ENCODE peak calls at places on chromosomes 13 and 19, in four cellular contexts. Z is cardiac fibroblast, M is mammary epithelial cell, S is choroid plexus epithelial cell. C is an unnamed sample.

GRCh38 chr13:85982102-85982501 is 182.9 kb upstream of the SLITRK6 start:
- DNase-seq in S (no peak), M (no peak), Z (no peak), C (no peak)

GRCh38 chr13:21611385-21611784 is 7.4 kb upstream of the MICU2 start:
- DNase-seq in S (no peak), M (no peak), Z (no peak), C (no peak)

GRCh38 chr13:40438999-40439797 is 227.2 kb downstream of the FOXO1 start:
- DNase-seq in S (peak), M (peak), Z (peak), C (no peak)

GRCh38 chr13:38045278-38046048 is 175.9 kb upstream of the TRPC4 start:
- DNase-seq in Z (peak), S (peak), M (peak), C (no peak)

GRCh38 chr13:37417042-37417441 is 181.5 kb downstream of the POSTN start:
- DNase-seq in M (no peak), S (peak), Z (peak), C (no peak)

GRCh38 chr13:30752991-30753616 is 17.8 kb downstream of the ALOX5AP start:
- DNase-seq in S (no peak), M (no peak), Z (no peak), C (no peak)

GRCh38 chr19:51702754-51703654 is 9.9 kb downstream of the SPACA6 start:
- DNase-seq in M (no peak), Z (no peak), S (peak), C (no peak)

GRCh38 chr13:51639171-51639570 is 54.9 kb downstream of the WDFY2 start:
- DNase-seq in S (no peak), M (no peak), Z (no peak), C (no peak)

GRCh38 chr19:47023448-47023794 is 3.8 kb downstream of the NPAS1 start:
- DNase-seq in S (no peak), M (no peak), Z (no peak), C (no peak)

GRCh38 chr13:74771964-74772363 is 637.8 kb upstream of the KLF12 start:
- DNase-seq in S (peak), Z (peak), M (peak), C (no peak)

GRCh38 chr13:45943965-45944364 is 92.4 kb upstream of the SIAH3 start:
- DNase-seq in S (peak), Z (no peak), M (no peak), C (no peak)

GRCh38 chr19:343941-344624 is 513 bp downstream of the MIER2 start:
- DNase-seq in M (no peak), S (peak), Z (peak), C (no peak)

DNA sequence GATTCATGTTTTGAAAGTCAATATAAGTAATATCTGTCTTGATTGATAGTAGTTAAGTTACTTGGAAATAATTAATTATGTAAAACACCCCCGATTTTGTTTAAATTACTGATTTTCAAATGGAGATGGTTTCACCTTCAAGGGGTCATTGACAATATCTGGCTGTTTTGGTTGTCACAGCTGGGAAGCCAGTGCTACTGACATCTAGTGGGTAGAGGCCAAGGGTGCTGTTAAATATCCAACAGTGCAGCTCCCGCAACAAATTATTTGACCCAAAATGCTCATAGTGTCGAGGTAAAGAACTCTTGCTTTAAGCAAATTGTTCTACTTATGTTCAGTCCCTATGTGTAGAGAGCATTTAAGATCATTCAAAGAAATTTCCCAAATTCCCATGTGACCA is 50.6 kb upstream of the PCDH20 start:
- DNase-seq in M (no peak), Z (no peak), S (no peak), C (no peak)
- TF ChIP-seq CTCF in M (no peak), Z (no peak), S (no peak), C (no peak)

GRCh38 chr19:58372311-58373133 is 8.3 kb downstream of the ZNF837 start:
- DNase-seq in S (no peak), Z (no peak), M (no peak), C (no peak)
- TF ChIP-seq CTCF in S (peak), Z (peak), M (no peak), C (no peak)

GRCh38 chr19:28560786-28561185 is 652.2 kb downstream of the UQCRFS1 start:
- DNase-seq in M (no peak), S (no peak), Z (no peak), C (no peak)
- TF ChIP-seq CTCF in M (no peak), S (no peak), Z (no peak), C (no peak)

GRCh38 chr19:31364956-31365355 is 15.7 kb upstream of the TSHZ3 start:
- DNase-seq in Z (no peak), S (no peak), M (no peak), C (no peak)
- TF ChIP-seq CTCF in Z (no peak), S (peak), M (no peak), C (no peak)

GRCh38 chr13:114234645-114235421 is at the start of gene CDC16:
- DNase-seq in M (peak), S (peak), Z (peak), C (peak)
- TF ChIP-seq CTCF in M (no peak), S (no peak), Z (no peak), C (peak)

GRCh38 chr19:48596237-48596636 is 10.3 kb upstream of the SPACA4 start:
- DNase-seq in S (no peak), M (no peak), Z (no peak), C (no peak)
- TF ChIP-seq CTCF in S (no peak), M (no peak), Z (no peak), C (no peak)

GRCh38 chr13:97125051-97125809 is 96.9 kb upstream of the MBNL2 start:
- DNase-seq in Z (peak), M (peak), S (peak), C (peak)
- TF ChIP-seq CTCF in Z (no peak), M (no peak), S (peak), C (peak)

DNA sequence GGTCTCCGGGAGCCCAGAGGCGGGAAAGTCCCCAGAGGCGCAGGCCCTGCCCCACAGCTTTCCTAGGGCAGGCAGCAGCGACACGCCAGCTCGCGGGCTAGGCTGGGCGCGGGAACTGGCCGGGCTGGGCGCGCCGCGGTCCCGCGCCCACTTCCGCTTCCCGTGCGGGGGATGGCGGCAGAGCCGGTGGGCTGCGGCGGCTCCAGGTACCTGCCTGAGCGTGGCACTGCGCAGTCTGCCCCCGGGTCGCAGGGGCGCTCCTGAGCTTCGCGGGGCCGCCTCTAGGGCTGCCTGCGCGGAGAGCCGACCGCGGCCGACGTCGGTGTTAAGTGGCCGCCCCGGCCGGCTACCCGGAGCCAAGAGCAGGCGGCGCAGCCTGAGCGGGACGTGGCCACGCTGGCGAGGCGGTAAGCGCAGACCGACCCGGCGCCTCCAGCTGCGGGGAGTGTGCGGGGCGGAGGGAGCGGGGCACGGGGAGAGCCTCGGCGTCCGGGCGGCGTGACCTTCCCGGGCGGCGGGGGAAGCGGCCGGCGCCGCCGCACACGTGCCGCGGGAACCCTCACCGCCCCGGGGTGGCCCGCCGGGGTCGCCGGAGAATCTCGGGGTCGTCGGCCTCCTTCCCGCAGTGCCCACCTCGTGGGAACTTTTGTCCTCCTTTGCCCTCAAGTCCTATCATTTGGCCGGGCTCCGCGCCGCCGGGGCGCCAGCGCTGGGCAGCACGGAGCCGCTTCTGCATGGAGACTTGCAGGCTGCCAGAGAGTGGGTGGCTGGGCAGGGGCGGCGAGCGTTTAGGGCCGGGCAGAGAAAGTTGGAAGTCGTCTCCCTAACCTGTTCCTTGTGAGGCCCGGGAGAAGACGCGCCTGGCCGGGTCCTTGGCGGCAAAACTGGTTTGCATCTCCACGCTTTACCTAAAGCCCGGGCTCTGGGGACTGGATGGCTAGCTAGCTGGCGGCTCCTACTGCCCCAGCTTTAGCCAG is 31.4 kb upstream of the MPHOSPH8 start:
- DNase-seq in M (peak), S (peak), Z (peak), C (no peak)
- TF ChIP-seq CTCF in M (peak), S (no peak), Z (no peak), C (no peak)

C was measured in tibial nerve.